ENCODE peak calls at places on chromosomes 12 and 14, in eight cellular contexts. S, R, P, T, N, V, I and Q are unnamed samples. For H3K36me3, the result is how much of the 10 kb centered on the place peaks cover.

GRCh38 chr14:66114071-66114470 is 372.1 kb upstream of the CCDC196 start:
- DNase-seq in S (no peak), R (no peak), P (no peak), T (peak), N (no peak), V (no peak), I (no peak), Q (no peak)

GRCh38 chr12:116542345-116542950 is 16.7 kb upstream of the MAP1LC3B2 start:
- DNase-seq in S (no peak), R (no peak), P (no peak), T (no peak), N (no peak), V (no peak), I (no peak), Q (no peak)

GRCh38 chr12:76201316-76201715 is 116.8 kb upstream of the NAP1L1 start:
- DNase-seq in S (no peak), R (no peak), P (no peak), T (no peak), N (no peak), V (no peak), I (no peak), Q (no peak)

GRCh38 chr14:90850487-90850886 is 34.3 kb upstream of the TTC7B start:
- DNase-seq in S (peak), R (peak), P (no peak), T (no peak), N (no peak), V (no peak), I (no peak), Q (peak)

GRCh38 chr12:3752096-3752709 is 706 bp downstream of the CRACR2A start:
- DNase-seq in S (no peak), R (no peak), P (no peak), T (no peak), N (peak), V (peak), I (peak), Q (peak)

GRCh38 chr12:49832836-49833421 is 4.7 kb upstream of the NCKAP5L start:
- DNase-seq in S (peak), R (peak), P (no peak), T (no peak), N (no peak), V (no peak), I (no peak), Q (no peak)

GRCh38 chr12:132730353-132730752 is 19.7 kb downstream of the PGAM5 start:
- DNase-seq in S (no peak), R (no peak), P (no peak), T (no peak), N (no peak), V (no peak), I (no peak), Q (no peak)

GRCh38 chr12:106415134-106415533 is 57.6 kb downstream of the POLR3B start:
- DNase-seq in S (peak), R (no peak), P (no peak), T (no peak), N (no peak), V (no peak), I (no peak), Q (no peak)

GRCh38 chr14:97602438-97603117 is 805.4 kb downstream of the VRK1 start:
- DNase-seq in S (no peak), R (no peak), P (no peak), T (no peak), N (no peak), V (no peak), I (peak), Q (no peak)

GRCh38 chr12:91507754-91508153 is 325.1 kb upstream of the DCN start:
- DNase-seq in S (no peak), R (no peak), P (no peak), T (no peak), N (no peak), V (no peak), I (no peak), Q (no peak)

GRCh38 chr12:5458229-5459050 is 26.5 kb downstream of the NTF3 start:
- DNase-seq in S (no peak), R (no peak), P (no peak), T (no peak), N (no peak), V (no peak), I (no peak), Q (no peak)

GRCh38 chr14:24366664-24367505 is 1.1 kb upstream of the NFATC4 start:
- DNase-seq in S (peak), R (peak), P (peak), T (peak), N (peak), V (peak), I (peak), Q (peak)

GRCh38 chr14:72128629-72129028 is 196.4 kb downstream of the RGS6 start:
- DNase-seq in S (no peak), R (no peak), P (no peak), T (no peak), N (no peak), V (no peak), I (no peak), Q (no peak)

GRCh38 chr12:75322464-75322863 is 7.7 kb downstream of the CAPS2 start:
- DNase-seq in S (no peak), R (no peak), P (no peak), T (no peak), N (no peak), V (no peak), I (no peak), Q (no peak)

GRCh38 chr12:124497658-124498057 is 69.8 kb downstream of the NCOR2 start:
- DNase-seq in S (peak), R (no peak), P (no peak), T (no peak), N (peak), V (no peak), I (no peak), Q (peak)

GRCh38 chr14:68248481-68249255 is 429.1 kb downstream of the RAD51B start:
- DNase-seq in S (peak), R (peak), P (no peak), T (peak), N (no peak), V (no peak), I (peak), Q (no peak)

GRCh38 chr14:104395276-104395675 is 184.3 kb upstream of the C14orf180 start:
- DNase-seq in S (no peak), R (no peak), P (no peak), T (no peak), N (no peak), V (peak), I (no peak), Q (no peak)

GRCh38 chr12:11621797-11622423 is 27.6 kb upstream of the ETV6 start:
- DNase-seq in S (no peak), R (peak), P (no peak), T (no peak), N (no peak), V (no peak), I (no peak), Q (no peak)

GRCh38 chr14:93109572-93110481 is 5.9 kb downstream of the ITPK1 start:
- DNase-seq in S (no peak), R (no peak), P (no peak), T (no peak), N (no peak), V (no peak), I (no peak), Q (no peak)

GRCh38 chr14:88422036-88422435 is 36.6 kb downstream of the SPATA7 start:
- DNase-seq in S (no peak), R (no peak), P (no peak), T (no peak), N (no peak), V (no peak), I (no peak), Q (no peak)

GRCh38 chr12:68646484-68646883 is 35.8 kb downstream of the RAP1B start:
- DNase-seq in S (no peak), R (no peak), P (no peak), T (no peak), N (no peak), V (no peak), I (no peak), Q (no peak)

GRCh38 chr14:72644038-72644437 is 249.9 kb downstream of the DPF3 start:
- DNase-seq in S (no peak), R (no peak), P (no peak), T (no peak), N (no peak), V (no peak), I (no peak), Q (no peak)

GRCh38 chr14:68172216-68172615 is 352.6 kb downstream of the RAD51B start:
- DNase-seq in S (no peak), R (no peak), P (no peak), T (no peak), N (no peak), V (no peak), I (no peak), Q (no peak)

GRCh38 chr12:13170892-13171490 is 25.5 kb upstream of the EMP1 start:
- DNase-seq in S (no peak), R (no peak), P (no peak), T (no peak), N (no peak), V (peak), I (no peak), Q (no peak)

GRCh38 chr12:23585156-23585781 is 364.2 kb downstream of the SOX5 start:
- DNase-seq in S (no peak), R (no peak), P (no peak), T (peak), N (no peak), V (no peak), I (no peak), Q (no peak)

GRCh38 chr14:59772252-59772651 is 98.3 kb downstream of the RTN1 start:
- DNase-seq in S (no peak), R (peak), P (no peak), T (no peak), N (no peak), V (no peak), I (no peak), Q (no peak)

GRCh38 chr14:59769586-59769985 is 101.0 kb downstream of the RTN1 start:
- DNase-seq in S (no peak), R (no peak), P (no peak), T (no peak), N (no peak), V (no peak), I (no peak), Q (no peak)

GRCh38 chr14:59771577-59771976 is 99.0 kb downstream of the RTN1 start:
- DNase-seq in S (no peak), R (peak), P (no peak), T (no peak), N (no peak), V (no peak), I (no peak), Q (no peak)

DNA sequence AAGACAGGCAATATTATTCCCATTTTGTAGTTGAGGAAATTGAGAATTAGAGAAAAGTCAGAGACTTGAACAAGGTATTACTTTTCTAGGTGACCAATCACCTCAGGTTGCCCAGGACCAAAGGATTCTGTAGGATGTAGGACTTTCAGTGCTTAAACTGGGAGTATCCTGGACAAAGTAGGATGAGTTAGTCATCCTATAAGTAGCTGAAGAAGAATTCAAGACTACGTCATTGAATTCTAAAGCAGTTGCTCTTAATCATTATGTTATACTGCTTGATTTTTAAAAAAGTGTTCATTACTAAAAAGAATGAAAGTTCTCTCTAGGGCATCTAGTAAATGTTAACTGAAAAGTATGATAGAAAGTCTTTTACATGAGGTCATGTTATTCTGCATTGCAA is 101.7 kb downstream of the RTN1 start:
- DNase-seq in S (no peak), R (no peak), P (no peak), T (no peak), N (no peak), V (no peak), I (no peak), Q (no peak)
- TF ChIP-seq CTCF in S (no peak), R (no peak), P (no peak), T (no peak), N (no peak), V (no peak), I (no peak), Q (no peak)

DNA sequence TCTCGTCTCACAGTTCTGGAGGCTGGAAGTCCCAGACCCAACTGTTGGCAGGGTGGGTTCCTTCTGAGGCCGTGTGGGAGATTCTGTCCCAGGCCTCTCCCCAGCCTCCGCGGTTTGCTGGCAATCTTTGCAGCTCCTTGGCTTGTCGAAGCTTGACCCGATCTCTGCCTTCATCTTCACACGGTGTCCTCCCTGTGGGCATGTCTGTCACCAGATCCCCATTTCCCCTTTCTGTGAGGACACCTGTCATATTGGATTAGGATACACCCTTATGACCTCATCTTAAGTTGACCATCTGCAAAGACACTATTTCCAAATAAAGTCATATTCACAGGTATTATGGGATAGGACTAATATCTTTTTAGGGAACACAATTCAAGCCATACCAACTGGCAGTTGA is 22.6 kb upstream of the LRP1-AS start:
- DNase-seq in S (no peak), R (no peak), P (no peak), T (no peak), N (no peak), V (no peak), I (no peak), Q (no peak)
- H3K36me3 ChIP-seq in S (under half), R (under half), P (half or more), T (under half), N (half or more), V (under half), I (under half), Q (under half)

GRCh38 chr14:22976620-22977433 is 5.5 kb downstream of the AJUBA start:
- DNase-seq in S (peak), R (peak), P (no peak), T (no peak), N (no peak), V (peak), I (no peak), Q (no peak)
- H3K4me3 ChIP-seq in S (peak), R (no peak), P (no peak), T (peak), N (no peak), V (no peak), I (no peak), Q (no peak)

GRCh38 chr12:54136844-54137580 is 51.8 kb downstream of the SMUG1 start:
- DNase-seq in S (no peak), R (peak), P (no peak), T (no peak), N (no peak), V (no peak), I (no peak), Q (no peak)
- TF ChIP-seq CTCF in S (no peak), R (peak), P (no peak), T (peak), N (no peak), V (no peak), I (no peak), Q (no peak)

DNA sequence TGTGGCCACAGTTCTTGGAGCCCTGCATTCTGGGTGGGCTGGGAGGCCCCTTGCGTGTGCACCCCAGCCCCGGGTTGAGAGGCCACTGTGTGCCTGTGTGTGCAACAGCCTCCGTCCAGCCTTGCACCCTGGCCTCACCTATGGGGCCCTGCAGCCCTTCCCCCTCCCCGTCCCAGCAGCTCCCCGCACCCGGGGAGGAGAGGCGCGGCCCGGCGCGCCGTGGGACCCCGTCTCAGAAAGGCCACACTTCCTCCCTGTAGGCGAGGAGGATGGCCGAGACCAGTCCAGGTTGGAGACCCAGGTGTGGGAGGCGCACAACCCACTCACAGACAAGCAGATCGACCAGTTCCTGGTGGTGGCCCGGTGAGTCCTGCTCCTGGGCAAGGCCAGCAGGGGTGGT is 16.6 kb upstream of the CRIP2 start:
- DNase-seq in S (no peak), R (no peak), P (no peak), T (no peak), N (no peak), V (no peak), I (no peak), Q (no peak)
- H3K36me3 ChIP-seq in S (under half), R (half or more), P (half or more), T (under half), N (half or more), V (under half), I (under half), Q (under half)

DNA sequence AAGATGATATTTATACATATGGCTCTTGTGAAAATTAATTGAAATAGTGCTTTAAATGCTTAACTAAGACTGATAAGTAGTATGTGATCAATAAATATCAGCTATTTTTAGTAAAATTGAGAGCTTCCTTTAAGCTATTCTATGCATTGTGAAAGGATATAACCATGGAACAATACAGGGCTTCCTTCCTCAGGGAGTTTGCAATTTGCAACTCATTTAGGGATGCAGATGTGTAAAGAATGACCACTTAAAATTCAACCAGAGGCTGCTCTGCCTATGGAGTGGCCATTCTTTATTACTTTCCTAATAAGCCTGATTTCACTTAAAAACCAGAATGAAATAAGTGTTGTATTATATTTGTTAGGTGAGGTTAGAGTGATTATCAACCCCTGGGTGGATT is 103.2 kb upstream of the PRICKLE1 start:
- DNase-seq in S (no peak), R (no peak), P (no peak), T (no peak), N (no peak), V (no peak), I (no peak), Q (no peak)
- H3K4me3 ChIP-seq in S (no peak), R (no peak), P (no peak), T (no peak), N (peak), V (no peak), I (no peak), Q (peak)

GRCh38 chr14:53236708-53237107 is 83.6 kb upstream of the DDHD1 start:
- DNase-seq in S (no peak), R (no peak), P (no peak), T (no peak), N (no peak), V (no peak), I (no peak), Q (no peak)
- TF ChIP-seq CTCF in S (no peak), R (no peak), P (no peak), T (no peak), N (no peak), V (no peak), I (no peak), Q (no peak)